ENCODE peak calls at places on chromosomes 7 and 10, in eight cellular contexts. J, A, S, B, Z, R, L and N are unnamed samples.

GRCh38 chr7:85424298-85424697 is 237.4 kb upstream of the SEMA3D start:
- DNase-seq in J (no peak), A (no peak), S (no peak), B (no peak), Z (no peak), R (no peak), L (no peak), N (no peak)

GRCh38 chr10:87978166-87978565 is 114.7 kb downstream of the PTEN start:
- DNase-seq in J (no peak), A (no peak), S (no peak), B (no peak), Z (no peak), R (no peak), L (no peak), N (no peak)

GRCh38 chr7:151784843-151785680 is 91.9 kb downstream of the PRKAG2 start:
- DNase-seq in J (no peak), A (no peak), S (no peak), B (no peak), Z (no peak), R (no peak), L (no peak), N (peak)

GRCh38 chr7:12731214-12731656 is 43.8 kb downstream of the ARL4A start:
- DNase-seq in J (peak), A (no peak), S (no peak), B (no peak), Z (no peak), R (peak), L (no peak), N (no peak)

GRCh38 chr7:142798451-142799438 is 28.0 kb downstream of the PRSS2 start:
- DNase-seq in J (no peak), A (no peak), S (no peak), B (peak), Z (no peak), R (no peak), L (no peak), N (no peak)

GRCh38 chr10:101035314-101035713 is 4.3 kb downstream of the SFXN3 start:
- DNase-seq in J (no peak), A (no peak), S (no peak), B (no peak), Z (no peak), R (no peak), L (no peak), N (no peak)

GRCh38 chr10:124666494-124666893 is 77.7 kb downstream of the FAM53B start:
- DNase-seq in J (no peak), A (no peak), S (no peak), B (no peak), Z (no peak), R (no peak), L (no peak), N (peak)

GRCh38 chr10:36048780-36049179 is 406.7 kb upstream of the FZD8 start:
- DNase-seq in J (no peak), A (no peak), S (no peak), B (no peak), Z (no peak), R (no peak), L (no peak), N (no peak)

GRCh38 chr7:128121731-128122576 is 90.7 kb upstream of the LRRC4 start:
- DNase-seq in J (peak), A (no peak), S (no peak), B (no peak), Z (peak), R (peak), L (no peak), N (peak)

GRCh38 chr10:45558406-45558805 is 114.2 kb downstream of the ZFAND4 start:
- DNase-seq in J (no peak), A (no peak), S (no peak), B (no peak), Z (no peak), R (no peak), L (no peak), N (no peak)

GRCh38 chr7:55308186-55308929 is 56.8 kb upstream of the LANCL2 start:
- DNase-seq in J (peak), A (no peak), S (no peak), B (no peak), Z (no peak), R (peak), L (no peak), N (no peak)

GRCh38 chr7:98186452-98187137 is 24.6 kb upstream of the BHLHA15 start:
- DNase-seq in J (peak), A (peak), S (no peak), B (no peak), Z (no peak), R (peak), L (no peak), N (no peak)

GRCh38 chr7:148501707-148502139 is 88.8 kb upstream of the C7orf33 start:
- DNase-seq in J (peak), A (no peak), S (no peak), B (no peak), Z (peak), R (peak), L (no peak), N (peak)

GRCh38 chr7:39184387-39184786 is 206.7 kb downstream of the POU6F2 start:
- DNase-seq in J (no peak), A (no peak), S (no peak), B (no peak), Z (no peak), R (no peak), L (no peak), N (no peak)

GRCh38 chr10:103636996-103637395 is 143.5 kb downstream of the NEURL1 start:
- DNase-seq in J (no peak), A (no peak), S (no peak), B (no peak), Z (no peak), R (peak), L (no peak), N (no peak)

GRCh38 chr10:48254745-48255144 is 19.8 kb downstream of the FRMPD2 start:
- DNase-seq in J (no peak), A (no peak), S (no peak), B (no peak), Z (no peak), R (no peak), L (no peak), N (no peak)

GRCh38 chr7:46660402-46660801 is 739.3 kb upstream of the IGFBP3 start:
- DNase-seq in J (no peak), A (no peak), S (no peak), B (no peak), Z (no peak), R (peak), L (no peak), N (no peak)

GRCh38 chr7:2403718-2404648 is 572 bp downstream of the CHST12 start:
- DNase-seq in J (peak), A (no peak), S (peak), B (no peak), Z (peak), R (peak), L (no peak), N (peak)

GRCh38 chr10:95077556-95077955 is 8.3 kb upstream of the CYP2C8 start:
- DNase-seq in J (no peak), A (no peak), S (no peak), B (no peak), Z (no peak), R (no peak), L (no peak), N (no peak)

GRCh38 chr10:79045566-79046175 is 23.1 kb upstream of the ZMIZ1 start:
- DNase-seq in J (no peak), A (no peak), S (no peak), B (no peak), Z (no peak), R (no peak), L (peak), N (no peak)

GRCh38 chr10:79048639-79049550 is 19.9 kb upstream of the ZMIZ1 start:
- DNase-seq in J (no peak), A (no peak), S (no peak), B (no peak), Z (no peak), R (no peak), L (peak), N (no peak)

GRCh38 chr10:79046326-79046725 is 22.4 kb upstream of the ZMIZ1 start:
- DNase-seq in J (no peak), A (no peak), S (no peak), B (no peak), Z (no peak), R (no peak), L (peak), N (no peak)

GRCh38 chr10:79047875-79048638 is 20.7 kb upstream of the ZMIZ1 start:
- DNase-seq in J (no peak), A (no peak), S (no peak), B (no peak), Z (no peak), R (no peak), L (peak), N (peak)

GRCh38 chr10:79046991-79047874 is 21.5 kb upstream of the ZMIZ1 start:
- DNase-seq in J (no peak), A (no peak), S (no peak), B (no peak), Z (no peak), R (no peak), L (peak), N (no peak)
- H3K27ac ChIP-seq in J (peak), A (no peak), S (no peak), B (no peak), Z (no peak), R (no peak), L (no peak), N (no peak)

GRCh38 chr10:114824396-114824795 is 2.8 kb downstream of the FHIP2A start:
- DNase-seq in J (no peak), A (no peak), S (no peak), B (no peak), Z (no peak), R (peak), L (no peak), N (no peak)
- H3K4me3 ChIP-seq in J (peak), A (peak), S (no peak), B (no peak), Z (no peak), R (peak), L (no peak), N (no peak)

DNA sequence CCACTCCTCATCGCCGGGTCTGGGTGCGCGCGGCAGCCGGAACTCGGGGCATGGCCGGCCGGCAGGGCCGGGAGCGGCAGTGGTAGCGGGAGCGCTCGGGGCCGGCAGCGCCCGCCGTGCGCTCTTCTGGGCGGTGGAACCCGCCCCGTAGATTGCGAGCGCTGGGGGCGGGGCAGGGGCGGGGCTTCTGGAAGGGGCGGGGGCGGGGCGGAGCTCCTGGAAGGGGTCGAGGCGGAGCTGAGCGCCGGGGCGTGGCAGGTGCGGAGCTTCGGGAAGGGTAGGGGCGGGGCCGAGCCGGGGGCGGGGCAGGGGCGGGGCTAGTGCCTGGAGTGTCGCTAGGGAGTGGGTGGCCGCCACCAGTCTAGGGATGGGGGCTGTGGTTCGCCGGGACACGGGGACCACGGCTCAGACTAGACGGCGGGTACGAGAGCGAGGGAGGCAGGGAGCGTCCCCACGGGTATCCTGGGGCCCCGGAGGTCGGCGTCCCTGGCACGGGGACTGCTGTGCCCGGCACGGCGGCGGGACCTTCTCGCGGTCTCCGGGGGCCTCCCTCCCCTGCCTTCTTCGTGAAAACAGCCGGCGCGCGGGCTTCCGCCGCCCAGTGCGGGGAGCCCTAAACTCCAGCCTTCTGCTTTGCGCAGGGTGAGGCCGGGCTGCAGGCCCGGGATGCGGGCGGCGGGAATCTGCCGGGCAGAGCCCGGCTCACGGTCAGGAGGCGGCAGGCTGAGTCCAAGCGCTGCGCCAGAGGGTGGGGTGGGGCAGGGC is at the start of gene STK32C:
- DNase-seq in J (peak), A (peak), S (peak), B (peak), Z (peak), R (peak), L (peak), N (peak)
- H3K27ac ChIP-seq in J (no peak), A (no peak), S (no peak), B (peak), Z (no peak), R (no peak), L (peak), N (peak)

GRCh38 chr7:23343806-23344500 is 44.8 kb downstream of the MALSU1 start:
- DNase-seq in J (no peak), A (no peak), S (no peak), B (no peak), Z (no peak), R (no peak), L (no peak), N (no peak)

GRCh38 chr7:23347007-23347681 is 48.0 kb downstream of the MALSU1 start:
- DNase-seq in J (no peak), A (no peak), S (no peak), B (no peak), Z (no peak), R (peak), L (no peak), N (no peak)

GRCh38 chr7:23343102-23343501 is 44.0 kb downstream of the MALSU1 start:
- DNase-seq in J (no peak), A (no peak), S (no peak), B (no peak), Z (no peak), R (no peak), L (no peak), N (no peak)

GRCh38 chr7:23347682-23348180 is 48.6 kb downstream of the MALSU1 start:
- DNase-seq in J (peak), A (no peak), S (no peak), B (no peak), Z (no peak), R (peak), L (no peak), N (no peak)

DNA sequence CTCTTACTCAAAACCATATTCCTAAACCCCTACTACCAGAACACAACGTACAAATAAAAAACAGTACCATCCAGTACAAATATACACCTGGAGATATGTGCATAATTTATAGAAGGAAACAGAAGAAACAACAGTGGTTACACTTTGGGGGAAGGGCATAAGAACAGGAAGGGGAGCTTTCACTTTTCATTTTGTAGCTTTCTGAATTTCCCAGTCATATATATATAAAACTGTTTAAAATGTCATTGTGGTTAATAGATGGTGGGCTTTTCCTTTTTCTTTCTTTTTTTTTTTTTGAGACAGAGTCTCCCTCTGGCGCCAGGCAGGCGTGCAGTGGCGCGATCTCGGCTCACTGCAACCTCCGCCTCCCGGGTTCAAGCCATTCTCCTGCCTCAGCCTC is 47.2 kb downstream of the MALSU1 start:
- DNase-seq in J (no peak), A (no peak), S (peak), B (no peak), Z (no peak), R (no peak), L (no peak), N (no peak)
- H3K4me3 ChIP-seq in J (no peak), A (no peak), S (peak), B (no peak), Z (no peak), R (no peak), L (no peak), N (no peak)

DNA sequence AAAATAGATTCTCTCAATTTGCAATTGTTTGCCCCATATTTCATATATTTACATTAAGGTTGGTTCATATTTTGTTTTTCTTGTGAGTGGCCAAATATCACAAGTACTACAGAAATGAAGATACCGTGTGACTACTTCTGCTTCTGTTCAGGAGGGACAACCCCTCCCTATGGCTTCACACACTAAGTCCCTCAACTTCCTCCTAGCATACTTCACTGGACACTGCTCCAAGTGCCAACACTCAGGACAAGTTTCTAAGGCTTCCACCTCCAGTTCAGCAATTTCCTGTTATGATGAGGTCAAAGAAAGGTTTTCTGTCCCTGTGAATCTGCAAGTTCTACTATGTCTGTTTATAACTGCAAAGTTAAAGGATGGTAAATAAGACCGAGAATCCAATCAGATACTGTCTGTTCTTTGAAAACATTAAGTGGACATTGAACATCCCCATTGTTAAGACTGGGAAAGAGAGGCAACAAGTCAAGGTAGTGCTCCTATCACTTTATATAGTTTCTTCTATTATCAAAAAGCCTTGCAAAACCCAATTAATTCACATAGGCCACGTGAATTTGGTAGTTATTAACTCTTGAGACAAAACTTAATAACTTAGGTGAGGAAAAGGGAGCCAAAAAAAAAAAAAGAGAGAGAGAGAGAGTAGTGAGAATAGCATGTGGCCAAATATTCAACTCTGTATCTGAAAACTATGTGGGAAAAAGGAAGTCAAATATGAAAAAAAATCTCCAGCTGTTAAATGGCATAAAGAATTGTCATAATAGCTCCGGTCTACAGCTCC is 81.3 kb upstream of the DKK1 start:
- DNase-seq in J (peak), A (no peak), S (no peak), B (no peak), Z (no peak), R (peak), L (no peak), N (no peak)
- H3K27ac ChIP-seq in J (no peak), A (no peak), S (no peak), B (no peak), Z (no peak), R (no peak), L (no peak), N (no peak)

DNA sequence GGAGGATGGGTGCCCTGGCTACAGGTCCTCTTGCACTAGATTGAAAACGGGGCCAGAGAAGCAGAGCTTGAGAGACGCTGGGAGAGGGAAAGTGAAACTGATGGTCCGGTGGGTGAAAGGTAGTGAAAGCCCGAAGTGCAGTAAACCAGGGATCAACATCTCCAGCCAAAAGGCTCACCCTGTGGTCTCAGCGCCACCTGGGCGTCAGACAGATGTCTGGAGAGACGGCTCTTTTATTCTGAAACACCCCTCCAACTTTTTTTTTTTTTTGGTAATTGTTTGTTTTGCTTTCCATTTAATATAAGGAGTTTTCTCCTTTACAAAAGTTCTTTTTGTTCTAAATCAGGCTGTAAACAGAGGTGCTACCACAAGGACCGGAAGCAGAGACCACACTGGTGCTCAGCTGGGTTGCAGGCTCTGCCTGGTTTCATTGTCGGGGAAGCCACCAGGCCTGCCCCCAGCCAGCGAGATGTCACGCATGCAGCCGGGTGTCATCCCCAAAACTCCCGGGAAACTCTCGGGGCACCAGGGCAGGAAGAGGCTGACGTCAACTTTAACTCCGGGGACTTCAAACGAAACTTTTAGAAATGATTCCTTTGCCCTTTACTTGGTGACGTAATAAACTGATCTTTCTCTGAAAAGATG is 11.2 kb downstream of the IL2RA start:
- DNase-seq in J (peak), A (peak), S (peak), B (peak), Z (peak), R (peak), L (no peak), N (peak)
- H3K4me3 ChIP-seq in J (no peak), A (peak), S (peak), B (peak), Z (peak), R (peak), L (peak), N (peak)

GRCh38 chr10:31261502-31262311 is 57.3 kb upstream of the ZEB1 start:
- DNase-seq in J (peak), A (peak), S (no peak), B (no peak), Z (no peak), R (peak), L (no peak), N (no peak)
- H3K27ac ChIP-seq in J (no peak), A (peak), S (no peak), B (peak), Z (no peak), R (peak), L (no peak), N (no peak)

DNA sequence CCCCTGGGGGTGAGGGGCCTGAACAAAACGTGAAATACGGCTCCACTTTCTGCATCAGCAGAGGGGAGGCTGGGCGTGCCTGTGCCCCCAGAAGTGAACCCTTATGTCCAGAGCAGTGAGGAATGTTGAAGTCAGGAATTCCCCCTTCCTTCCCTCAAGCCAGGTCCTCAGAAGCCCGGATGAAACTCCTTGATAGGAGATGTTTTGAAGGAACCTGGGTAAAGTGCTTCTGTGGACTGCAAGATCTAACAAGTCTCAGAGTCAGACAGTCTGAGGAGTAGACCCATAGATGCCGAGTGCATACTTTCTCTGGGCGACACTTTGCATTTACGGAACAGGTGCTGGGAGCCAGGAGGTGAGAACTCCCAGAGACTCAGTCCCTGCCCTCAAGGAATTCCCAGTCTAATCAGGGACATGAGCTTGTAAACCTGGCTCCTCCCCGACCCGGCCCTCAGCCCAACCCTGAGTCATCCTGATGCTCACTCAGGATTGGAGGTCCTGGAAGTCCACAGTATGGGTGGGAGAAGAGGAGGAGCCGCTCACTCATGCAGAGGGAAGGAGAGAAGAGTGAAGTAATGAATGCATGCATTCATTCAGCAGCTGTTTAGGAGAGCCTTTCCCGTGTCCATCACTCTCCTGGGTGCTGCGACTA is 179.5 kb upstream of the ITGB1 start:
- DNase-seq in J (no peak), A (no peak), S (no peak), B (no peak), Z (no peak), R (no peak), L (peak), N (no peak)
- H3K4me3 ChIP-seq in J (no peak), A (no peak), S (no peak), B (no peak), Z (no peak), R (no peak), L (no peak), N (no peak)

GRCh38 chr10:80535671-80536360 is 1.9 kb upstream of the SH2D4B start:
- DNase-seq in J (peak), A (no peak), S (peak), B (peak), Z (peak), R (peak), L (peak), N (peak)
- H3K27ac ChIP-seq in J (no peak), A (no peak), S (no peak), B (peak), Z (peak), R (no peak), L (no peak), N (no peak)